ENCODE peak calls at places on chromosomes 4 and X, in six cellular contexts. One of them, this sample, is unnamed.

GRCh38 chr4:38523524-38524448 is 140.2 kb upstream of the KLF3 start:
- DNase-seq in heart left ventricle: no peak
- DNase-seq in endodermal cell: no peak
- DNase-seq in pancreas: no peak
- DNase-seq in hepatocyte: no peak
- DNase-seq in GM12864: peak
- DNase-seq in this sample: peak

GRCh38 chr4:21790437-21791029 is 158.0 kb downstream of the KCNIP4 start:
- DNase-seq in heart left ventricle: no peak
- DNase-seq in endodermal cell: no peak
- DNase-seq in pancreas: no peak
- DNase-seq in hepatocyte: peak
- DNase-seq in GM12864: no peak
- DNase-seq in this sample: peak

GRCh38 chr4:88985088-88985779 is 71.8 kb downstream of the FAM13A start:
- DNase-seq in heart left ventricle: no peak
- DNase-seq in endodermal cell: no peak
- DNase-seq in pancreas: no peak
- DNase-seq in hepatocyte: no peak
- DNase-seq in GM12864: no peak
- DNase-seq in this sample: no peak

GRCh38 chr4:180870623-180871022 is 1372.6 kb upstream of the TENM3 start:
- DNase-seq in heart left ventricle: no peak
- DNase-seq in endodermal cell: no peak
- DNase-seq in pancreas: no peak
- DNase-seq in hepatocyte: no peak
- DNase-seq in GM12864: no peak
- DNase-seq in this sample: no peak

GRCh38 chr4:10460313-10461047 is 3.3 kb upstream of the ZNF518B start:
- DNase-seq in heart left ventricle: no peak
- DNase-seq in endodermal cell: no peak
- DNase-seq in pancreas: no peak
- DNase-seq in hepatocyte: no peak
- DNase-seq in GM12864: no peak
- DNase-seq in this sample: no peak

GRCh38 chrX:150575415-150575814 is 7.0 kb downstream of the MTM1 start:
- DNase-seq in heart left ventricle: no peak
- DNase-seq in endodermal cell: no peak
- DNase-seq in pancreas: no peak
- DNase-seq in hepatocyte: peak
- DNase-seq in GM12864: no peak
- DNase-seq in this sample: no peak

GRCh38 chrX:11967986-11968385 is 170.3 kb upstream of the FRMPD4 start:
- DNase-seq in heart left ventricle: no peak
- DNase-seq in endodermal cell: no peak
- DNase-seq in pancreas: no peak
- DNase-seq in hepatocyte: no peak
- DNase-seq in GM12864: no peak
- DNase-seq in this sample: no peak

GRCh38 chrX:12610079-12610478 is 181.1 kb upstream of the PRPS2 start:
- DNase-seq in heart left ventricle: no peak
- DNase-seq in endodermal cell: no peak
- DNase-seq in pancreas: no peak
- DNase-seq in hepatocyte: no peak
- DNase-seq in GM12864: no peak
- DNase-seq in this sample: peak

GRCh38 chr4:153260553-153261306 is 56.5 kb downstream of the TRIM2 start:
- DNase-seq in heart left ventricle: no peak
- DNase-seq in endodermal cell: no peak
- DNase-seq in pancreas: no peak
- DNase-seq in hepatocyte: no peak
- DNase-seq in GM12864: no peak
- DNase-seq in this sample: no peak

GRCh38 chr4:105147226-105148151 is 813 bp downstream of the TET2 start:
- DNase-seq in heart left ventricle: peak
- DNase-seq in endodermal cell: peak
- DNase-seq in pancreas: peak
- DNase-seq in hepatocyte: peak
- DNase-seq in GM12864: no peak
- DNase-seq in this sample: peak

GRCh38 chr4:123554819-123555499 is 158.4 kb downstream of the SPRY1 start:
- DNase-seq in heart left ventricle: peak
- DNase-seq in endodermal cell: no peak
- DNase-seq in pancreas: no peak
- DNase-seq in hepatocyte: no peak
- DNase-seq in GM12864: no peak
- DNase-seq in this sample: no peak

GRCh38 chrX:11756354-11757318 is 1.4 kb upstream of the MSL3 start:
- DNase-seq in heart left ventricle: no peak
- DNase-seq in endodermal cell: no peak
- DNase-seq in pancreas: no peak
- DNase-seq in hepatocyte: peak
- DNase-seq in GM12864: no peak
- DNase-seq in this sample: peak

GRCh38 chrX:48927125-48927524 is 8.3 kb upstream of the PIM2 start:
- DNase-seq in heart left ventricle: no peak
- DNase-seq in endodermal cell: peak
- DNase-seq in pancreas: no peak
- DNase-seq in hepatocyte: no peak
- DNase-seq in GM12864: no peak
- DNase-seq in this sample: no peak

GRCh38 chr4:8414377-8414776 is 26.1 kb downstream of the ACOX3 start:
- DNase-seq in heart left ventricle: no peak
- DNase-seq in endodermal cell: no peak
- DNase-seq in pancreas: no peak
- DNase-seq in hepatocyte: no peak
- DNase-seq in GM12864: no peak
- DNase-seq in this sample: no peak

GRCh38 chr4:8422327-8422726 is 18.2 kb downstream of the ACOX3 start:
- DNase-seq in heart left ventricle: no peak
- DNase-seq in endodermal cell: no peak
- DNase-seq in pancreas: no peak
- DNase-seq in hepatocyte: no peak
- DNase-seq in GM12864: no peak
- DNase-seq in this sample: no peak

GRCh38 chr4:8422786-8423185 is 17.7 kb downstream of the ACOX3 start:
- DNase-seq in heart left ventricle: no peak
- DNase-seq in endodermal cell: no peak
- DNase-seq in pancreas: no peak
- DNase-seq in hepatocyte: no peak
- DNase-seq in GM12864: no peak
- DNase-seq in this sample: no peak

DNA sequence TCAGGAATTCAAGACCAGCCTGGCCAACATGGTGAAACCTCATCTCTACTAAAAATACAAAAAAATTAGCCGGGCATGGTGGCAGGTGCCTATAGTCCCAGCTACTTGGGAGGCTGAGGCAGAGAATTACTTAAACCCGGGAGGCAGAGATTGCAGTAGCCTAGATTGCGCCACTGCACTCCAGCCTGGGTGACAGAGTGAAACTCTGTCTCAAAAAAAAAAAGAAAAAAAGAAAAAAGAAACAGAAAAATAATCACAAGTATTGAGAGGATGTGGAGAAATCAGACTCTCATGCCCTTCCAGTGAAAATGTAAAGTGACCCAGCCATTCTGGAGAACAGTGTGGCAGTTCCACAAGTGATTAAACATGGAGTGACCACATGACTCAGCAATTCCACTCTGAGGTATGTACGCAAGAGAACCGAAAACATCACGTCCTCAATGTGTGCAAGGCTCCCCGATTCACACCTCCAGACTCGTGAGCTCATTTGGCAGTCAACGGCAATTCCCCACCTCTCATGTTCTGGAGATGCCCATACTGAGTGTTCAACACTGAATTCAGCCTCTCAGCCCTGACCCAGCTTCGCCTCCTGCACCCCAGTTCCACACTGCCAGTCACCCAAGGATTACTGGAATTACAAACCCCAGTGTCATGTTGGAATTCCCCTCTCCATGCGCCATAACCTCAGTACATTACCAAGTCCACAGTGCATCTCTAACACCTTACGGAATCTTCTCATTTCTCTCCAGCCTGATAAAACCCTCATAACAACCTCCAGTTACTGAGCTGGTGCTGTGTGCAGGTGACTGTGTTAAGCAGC is 21.1 kb downstream of the ACOX3 start:
- DNase-seq in heart left ventricle: no peak
- DNase-seq in endodermal cell: no peak
- DNase-seq in pancreas: no peak
- DNase-seq in hepatocyte: no peak
- DNase-seq in GM12864: no peak
- DNase-seq in this sample: peak
- H3K4me3 ChIP-seq in heart left ventricle: no peak
- H3K4me3 ChIP-seq in endodermal cell: no peak
- H3K4me3 ChIP-seq in pancreas: no peak
- H3K4me3 ChIP-seq in hepatocyte: no peak
- H3K4me3 ChIP-seq in GM12864: no peak
- H3K4me3 ChIP-seq in this sample: no peak

GRCh38 chr4:33161202-33161601 is 2441.0 kb downstream of the PCDH7 start:
- DNase-seq in heart left ventricle: no peak
- DNase-seq in endodermal cell: no peak
- DNase-seq in pancreas: no peak
- DNase-seq in hepatocyte: no peak
- DNase-seq in GM12864: no peak
- DNase-seq in this sample: no peak
- H3K4me3 ChIP-seq in heart left ventricle: no peak
- H3K4me3 ChIP-seq in endodermal cell: no peak
- H3K4me3 ChIP-seq in pancreas: no peak
- H3K4me3 ChIP-seq in hepatocyte: no peak
- H3K4me3 ChIP-seq in GM12864: no peak
- H3K4me3 ChIP-seq in this sample: no peak

GRCh38 chrX:23953908-23954269 is 46.1 kb downstream of the CXorf58 start:
- DNase-seq in heart left ventricle: no peak
- DNase-seq in endodermal cell: no peak
- DNase-seq in pancreas: no peak
- DNase-seq in hepatocyte: no peak
- DNase-seq in GM12864: no peak
- DNase-seq in this sample: peak
- H3K4me3 ChIP-seq in heart left ventricle: no peak
- H3K4me3 ChIP-seq in endodermal cell: no peak
- H3K4me3 ChIP-seq in pancreas: no peak
- H3K4me3 ChIP-seq in hepatocyte: no peak
- H3K4me3 ChIP-seq in GM12864: no peak
- H3K4me3 ChIP-seq in this sample: peak

GRCh38 chr4:85779165-85779564 is 304.2 kb downstream of the ARHGAP24 start:
- DNase-seq in heart left ventricle: no peak
- DNase-seq in endodermal cell: no peak
- DNase-seq in pancreas: no peak
- DNase-seq in hepatocyte: no peak
- DNase-seq in GM12864: no peak
- DNase-seq in this sample: no peak
- H3K4me3 ChIP-seq in heart left ventricle: peak
- H3K4me3 ChIP-seq in endodermal cell: peak
- H3K4me3 ChIP-seq in pancreas: no peak
- H3K4me3 ChIP-seq in hepatocyte: peak
- H3K4me3 ChIP-seq in GM12864: no peak
- H3K4me3 ChIP-seq in this sample: no peak

GRCh38 chrX:71622347-71623104 is 4.2 kb upstream of the CXCR3 start:
- DNase-seq in heart left ventricle: peak
- DNase-seq in endodermal cell: peak
- DNase-seq in pancreas: peak
- DNase-seq in hepatocyte: peak
- DNase-seq in GM12864: no peak
- DNase-seq in this sample: peak
- H3K4me3 ChIP-seq in heart left ventricle: no peak
- H3K4me3 ChIP-seq in endodermal cell: no peak
- H3K4me3 ChIP-seq in pancreas: no peak
- H3K4me3 ChIP-seq in hepatocyte: no peak
- H3K4me3 ChIP-seq in GM12864: no peak
- H3K4me3 ChIP-seq in this sample: no peak

GRCh38 chrX:153524234-153524633 is 6.8 kb downstream of the ATP2B3 start:
- DNase-seq in heart left ventricle: no peak
- DNase-seq in endodermal cell: no peak
- DNase-seq in pancreas: no peak
- DNase-seq in hepatocyte: no peak
- DNase-seq in GM12864: no peak
- DNase-seq in this sample: no peak
- H3K4me3 ChIP-seq in heart left ventricle: no peak
- H3K4me3 ChIP-seq in endodermal cell: no peak
- H3K4me3 ChIP-seq in pancreas: no peak
- H3K4me3 ChIP-seq in hepatocyte: no peak
- H3K4me3 ChIP-seq in GM12864: no peak
- H3K4me3 ChIP-seq in this sample: no peak

GRCh38 chr4:7757501-7758443 is 181.9 kb downstream of the AFAP1 start:
- DNase-seq in heart left ventricle: peak
- DNase-seq in endodermal cell: no peak
- DNase-seq in pancreas: no peak
- DNase-seq in hepatocyte: peak
- DNase-seq in GM12864: no peak
- DNase-seq in this sample: no peak

GRCh38 chr4:7759635-7760034 is 180.0 kb downstream of the AFAP1 start:
- DNase-seq in heart left ventricle: no peak
- DNase-seq in endodermal cell: no peak
- DNase-seq in pancreas: no peak
- DNase-seq in hepatocyte: no peak
- DNase-seq in GM12864: no peak
- DNase-seq in this sample: no peak

GRCh38 chr4:7758444-7758815 is 181.2 kb downstream of the AFAP1 start:
- DNase-seq in heart left ventricle: no peak
- DNase-seq in endodermal cell: no peak
- DNase-seq in pancreas: no peak
- DNase-seq in hepatocyte: no peak
- DNase-seq in GM12864: no peak
- DNase-seq in this sample: no peak

GRCh38 chr4:7760228-7760627 is 179.4 kb downstream of the AFAP1 start:
- DNase-seq in heart left ventricle: no peak
- DNase-seq in endodermal cell: no peak
- DNase-seq in pancreas: no peak
- DNase-seq in hepatocyte: no peak
- DNase-seq in GM12864: no peak
- DNase-seq in this sample: no peak

GRCh38 chr4:7759221-7759620 is 180.4 kb downstream of the AFAP1 start:
- DNase-seq in heart left ventricle: no peak
- DNase-seq in endodermal cell: no peak
- DNase-seq in pancreas: no peak
- DNase-seq in hepatocyte: no peak
- DNase-seq in GM12864: peak
- DNase-seq in this sample: peak
- H3K4me3 ChIP-seq in heart left ventricle: no peak
- H3K4me3 ChIP-seq in endodermal cell: no peak
- H3K4me3 ChIP-seq in pancreas: no peak
- H3K4me3 ChIP-seq in hepatocyte: no peak
- H3K4me3 ChIP-seq in GM12864: peak
- H3K4me3 ChIP-seq in this sample: peak

This sample was measured in NB4.